ENCODE peak calls at places on chromosomes 2 and 18, in eight cellular contexts. One of them, this sample, is unnamed. For H3K36me3, the result is how much of the 10 kb centered on the place peaks cover.

GRCh38 chr2:134739879-134740301 is 21.1 kb upstream of the TMEM163 start:
- DNase-seq in GM23338: no peak
- DNase-seq in tibial artery: no peak
- DNase-seq in upper lobe of left lung: peak
- DNase-seq in heart right ventricle: peak
- DNase-seq in RWPE2: no peak
- DNase-seq in cardiac muscle cell: no peak
- DNase-seq in gastrocnemius medialis: peak
- DNase-seq in this sample: no peak

GRCh38 chr18:45287531-45287930 is 327.7 kb upstream of the SLC14A2 start:
- DNase-seq in GM23338: no peak
- DNase-seq in tibial artery: no peak
- DNase-seq in upper lobe of left lung: no peak
- DNase-seq in heart right ventricle: peak
- DNase-seq in RWPE2: no peak
- DNase-seq in cardiac muscle cell: no peak
- DNase-seq in gastrocnemius medialis: no peak
- DNase-seq in this sample: no peak

GRCh38 chr18:75858754-75859153 is 431.3 kb upstream of the SMIM21 start:
- DNase-seq in GM23338: no peak
- DNase-seq in tibial artery: no peak
- DNase-seq in upper lobe of left lung: no peak
- DNase-seq in heart right ventricle: no peak
- DNase-seq in RWPE2: no peak
- DNase-seq in cardiac muscle cell: no peak
- DNase-seq in gastrocnemius medialis: no peak
- DNase-seq in this sample: no peak

GRCh38 chr2:10576456-10576855 is 113.3 kb downstream of the NOL10 start:
- DNase-seq in GM23338: no peak
- DNase-seq in tibial artery: no peak
- DNase-seq in upper lobe of left lung: no peak
- DNase-seq in heart right ventricle: no peak
- DNase-seq in RWPE2: no peak
- DNase-seq in cardiac muscle cell: peak
- DNase-seq in gastrocnemius medialis: no peak
- DNase-seq in this sample: no peak

GRCh38 chr18:47345996-47346395 is 94.5 kb upstream of the SKOR2 start:
- DNase-seq in GM23338: no peak
- DNase-seq in tibial artery: no peak
- DNase-seq in upper lobe of left lung: no peak
- DNase-seq in heart right ventricle: no peak
- DNase-seq in RWPE2: no peak
- DNase-seq in cardiac muscle cell: no peak
- DNase-seq in gastrocnemius medialis: no peak
- DNase-seq in this sample: no peak

GRCh38 chr2:106623424-106623823 is 136.3 kb downstream of the CD8B2 start:
- DNase-seq in GM23338: no peak
- DNase-seq in tibial artery: no peak
- DNase-seq in upper lobe of left lung: no peak
- DNase-seq in heart right ventricle: no peak
- DNase-seq in RWPE2: no peak
- DNase-seq in cardiac muscle cell: no peak
- DNase-seq in gastrocnemius medialis: no peak
- DNase-seq in this sample: no peak

GRCh38 chr2:6183231-6183630 is 491.0 kb downstream of the SOX11 start:
- DNase-seq in GM23338: no peak
- DNase-seq in tibial artery: no peak
- DNase-seq in upper lobe of left lung: no peak
- DNase-seq in heart right ventricle: no peak
- DNase-seq in RWPE2: no peak
- DNase-seq in cardiac muscle cell: no peak
- DNase-seq in gastrocnemius medialis: no peak
- DNase-seq in this sample: no peak

GRCh38 chr2:54348672-54349071 is 92.6 kb upstream of the TSPYL6 start:
- DNase-seq in GM23338: no peak
- DNase-seq in tibial artery: no peak
- DNase-seq in upper lobe of left lung: peak
- DNase-seq in heart right ventricle: peak
- DNase-seq in RWPE2: no peak
- DNase-seq in cardiac muscle cell: peak
- DNase-seq in gastrocnemius medialis: no peak
- DNase-seq in this sample: no peak

GRCh38 chr2:18154812-18155211 is 276.3 kb downstream of the KCNS3 start:
- DNase-seq in GM23338: peak
- DNase-seq in tibial artery: no peak
- DNase-seq in upper lobe of left lung: no peak
- DNase-seq in heart right ventricle: no peak
- DNase-seq in RWPE2: no peak
- DNase-seq in cardiac muscle cell: no peak
- DNase-seq in gastrocnemius medialis: no peak
- DNase-seq in this sample: no peak

GRCh38 chr2:18156421-18156820 is 278.0 kb downstream of the KCNS3 start:
- DNase-seq in GM23338: no peak
- DNase-seq in tibial artery: no peak
- DNase-seq in upper lobe of left lung: no peak
- DNase-seq in heart right ventricle: no peak
- DNase-seq in RWPE2: no peak
- DNase-seq in cardiac muscle cell: no peak
- DNase-seq in gastrocnemius medialis: no peak
- DNase-seq in this sample: no peak

GRCh38 chr2:18154259-18154658 is 275.8 kb downstream of the KCNS3 start:
- DNase-seq in GM23338: no peak
- DNase-seq in tibial artery: no peak
- DNase-seq in upper lobe of left lung: no peak
- DNase-seq in heart right ventricle: no peak
- DNase-seq in RWPE2: no peak
- DNase-seq in cardiac muscle cell: no peak
- DNase-seq in gastrocnemius medialis: no peak
- DNase-seq in this sample: no peak

GRCh38 chr2:18153741-18154140 is 275.3 kb downstream of the KCNS3 start:
- DNase-seq in GM23338: no peak
- DNase-seq in tibial artery: no peak
- DNase-seq in upper lobe of left lung: no peak
- DNase-seq in heart right ventricle: no peak
- DNase-seq in RWPE2: no peak
- DNase-seq in cardiac muscle cell: no peak
- DNase-seq in gastrocnemius medialis: no peak
- DNase-seq in this sample: no peak

GRCh38 chr2:18156002-18156401 is 277.5 kb downstream of the KCNS3 start:
- DNase-seq in GM23338: no peak
- DNase-seq in tibial artery: no peak
- DNase-seq in upper lobe of left lung: no peak
- DNase-seq in heart right ventricle: no peak
- DNase-seq in RWPE2: no peak
- DNase-seq in cardiac muscle cell: no peak
- DNase-seq in gastrocnemius medialis: no peak
- DNase-seq in this sample: no peak
- H3K27ac ChIP-seq in GM23338: no peak
- H3K27ac ChIP-seq in tibial artery: no peak
- H3K27ac ChIP-seq in upper lobe of left lung: no peak
- H3K27ac ChIP-seq in heart right ventricle: no peak
- H3K27ac ChIP-seq in RWPE2: no peak
- H3K27ac ChIP-seq in cardiac muscle cell: no peak
- H3K27ac ChIP-seq in gastrocnemius medialis: no peak
- H3K27ac ChIP-seq in this sample: no peak

GRCh38 chr2:239068411-239068810 is 220.5 kb downstream of the TWIST2 start:
- DNase-seq in GM23338: no peak
- DNase-seq in tibial artery: no peak
- DNase-seq in upper lobe of left lung: no peak
- DNase-seq in heart right ventricle: no peak
- DNase-seq in RWPE2: no peak
- DNase-seq in cardiac muscle cell: no peak
- DNase-seq in gastrocnemius medialis: no peak
- DNase-seq in this sample: no peak
- TF ChIP-seq CTCF in GM23338: no peak
- TF ChIP-seq CTCF in tibial artery: no peak
- TF ChIP-seq CTCF in upper lobe of left lung: no peak
- TF ChIP-seq CTCF in heart right ventricle: no peak
- TF ChIP-seq CTCF in RWPE2: no peak
- TF ChIP-seq CTCF in cardiac muscle cell: no peak
- TF ChIP-seq CTCF in gastrocnemius medialis: no peak
- TF ChIP-seq CTCF in this sample: no peak

DNA sequence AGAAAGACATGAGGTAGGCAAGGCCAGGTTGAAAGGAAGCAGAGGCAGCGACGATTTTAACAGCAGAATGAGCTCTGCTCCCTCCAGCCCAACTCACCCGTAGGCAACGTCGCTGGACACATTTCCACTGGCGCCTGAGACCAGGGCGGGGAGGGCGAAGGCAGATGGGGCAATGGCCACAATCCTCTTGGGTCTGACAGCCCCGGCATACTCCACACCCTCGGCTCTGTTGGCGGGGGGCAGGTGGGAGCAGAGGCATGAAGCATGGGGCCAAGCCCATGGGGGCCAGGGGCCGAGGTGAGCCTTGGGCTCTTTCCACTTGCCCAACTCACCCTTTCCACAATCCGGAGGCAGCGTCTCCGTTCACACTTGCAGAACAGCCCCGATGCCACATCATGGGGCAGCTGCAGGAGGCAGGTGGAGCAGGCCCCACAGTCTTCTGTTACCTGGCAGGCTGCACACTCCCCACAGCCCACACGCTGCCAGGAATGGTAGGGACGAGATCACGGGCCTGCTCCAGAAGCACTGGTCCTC is 5.8 kb downstream of the MBD1 start:
- DNase-seq in GM23338: no peak
- DNase-seq in tibial artery: no peak
- DNase-seq in upper lobe of left lung: no peak
- DNase-seq in heart right ventricle: no peak
- DNase-seq in RWPE2: no peak
- DNase-seq in cardiac muscle cell: no peak
- DNase-seq in gastrocnemius medialis: no peak
- DNase-seq in this sample: no peak
- H3K36me3 ChIP-seq in GM23338: under half
- H3K36me3 ChIP-seq in tibial artery: half or more
- H3K36me3 ChIP-seq in upper lobe of left lung: half or more
- H3K36me3 ChIP-seq in heart right ventricle: under half
- H3K36me3 ChIP-seq in RWPE2: half or more
- H3K36me3 ChIP-seq in cardiac muscle cell: half or more
- H3K36me3 ChIP-seq in gastrocnemius medialis: half or more
- H3K36me3 ChIP-seq in this sample: half or more

GRCh38 chr2:98294711-98295110 is 51.5 kb upstream of the CNGA3 start:
- DNase-seq in GM23338: no peak
- DNase-seq in tibial artery: no peak
- DNase-seq in upper lobe of left lung: no peak
- DNase-seq in heart right ventricle: no peak
- DNase-seq in RWPE2: no peak
- DNase-seq in cardiac muscle cell: no peak
- DNase-seq in gastrocnemius medialis: no peak
- DNase-seq in this sample: no peak
- H3K27ac ChIP-seq in GM23338: no peak
- H3K27ac ChIP-seq in tibial artery: no peak
- H3K27ac ChIP-seq in upper lobe of left lung: no peak
- H3K27ac ChIP-seq in heart right ventricle: no peak
- H3K27ac ChIP-seq in RWPE2: no peak
- H3K27ac ChIP-seq in cardiac muscle cell: no peak
- H3K27ac ChIP-seq in gastrocnemius medialis: no peak
- H3K27ac ChIP-seq in this sample: no peak

DNA sequence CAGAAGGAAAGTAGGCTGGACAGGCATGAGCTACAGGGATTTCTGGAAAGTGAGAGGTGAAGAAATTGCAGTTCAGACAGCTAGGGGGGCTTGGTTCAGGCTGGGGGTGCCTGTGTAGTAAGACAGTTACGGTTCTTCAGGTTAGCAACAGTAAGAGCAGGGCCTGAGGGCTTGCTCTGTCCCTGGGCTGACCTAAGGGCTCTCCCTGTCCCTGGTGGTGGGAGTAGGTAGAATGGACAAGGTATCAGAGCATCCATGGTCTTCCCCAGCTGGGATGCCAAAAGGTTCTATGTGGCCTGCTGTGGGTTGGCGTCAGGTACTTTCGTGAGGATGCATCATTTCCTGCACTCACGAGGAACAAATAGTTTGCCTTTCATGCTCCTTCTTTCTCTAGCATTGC is 34.6 kb upstream of the TACR1 start:
- DNase-seq in GM23338: no peak
- DNase-seq in tibial artery: no peak
- DNase-seq in upper lobe of left lung: no peak
- DNase-seq in heart right ventricle: no peak
- DNase-seq in RWPE2: no peak
- DNase-seq in cardiac muscle cell: no peak
- DNase-seq in gastrocnemius medialis: no peak
- DNase-seq in this sample: no peak
- TF ChIP-seq CTCF in GM23338: no peak
- TF ChIP-seq CTCF in tibial artery: no peak
- TF ChIP-seq CTCF in upper lobe of left lung: no peak
- TF ChIP-seq CTCF in heart right ventricle: no peak
- TF ChIP-seq CTCF in RWPE2: no peak
- TF ChIP-seq CTCF in cardiac muscle cell: no peak
- TF ChIP-seq CTCF in gastrocnemius medialis: no peak
- TF ChIP-seq CTCF in this sample: no peak

DNA sequence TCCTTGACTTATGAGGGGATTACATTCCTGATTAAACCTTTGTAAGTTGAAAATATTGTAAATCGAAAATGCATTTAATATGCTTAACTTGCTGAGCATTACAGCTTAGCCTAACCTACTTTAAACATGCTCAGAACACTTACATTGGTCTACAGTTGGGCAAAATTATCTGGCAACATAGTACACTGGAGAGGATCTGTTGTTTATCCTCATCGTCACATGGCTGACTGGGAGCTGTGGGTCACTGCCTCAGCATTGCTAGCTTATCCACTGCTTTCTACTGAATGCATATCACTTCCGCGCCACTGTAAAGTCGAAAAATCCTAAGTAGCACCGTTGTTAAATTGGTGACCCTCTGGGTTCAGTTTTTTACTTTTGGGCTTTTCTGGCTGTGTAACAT is 13.7 kb downstream of the PMS1 start:
- DNase-seq in GM23338: no peak
- DNase-seq in tibial artery: no peak
- DNase-seq in upper lobe of left lung: no peak
- DNase-seq in heart right ventricle: no peak
- DNase-seq in RWPE2: no peak
- DNase-seq in cardiac muscle cell: no peak
- DNase-seq in gastrocnemius medialis: no peak
- DNase-seq in this sample: no peak
- H3K36me3 ChIP-seq in GM23338: under half
- H3K36me3 ChIP-seq in tibial artery: under half
- H3K36me3 ChIP-seq in upper lobe of left lung: under half
- H3K36me3 ChIP-seq in heart right ventricle: under half
- H3K36me3 ChIP-seq in RWPE2: half or more
- H3K36me3 ChIP-seq in cardiac muscle cell: under half
- H3K36me3 ChIP-seq in gastrocnemius medialis: under half
- H3K36me3 ChIP-seq in this sample: half or more

DNA sequence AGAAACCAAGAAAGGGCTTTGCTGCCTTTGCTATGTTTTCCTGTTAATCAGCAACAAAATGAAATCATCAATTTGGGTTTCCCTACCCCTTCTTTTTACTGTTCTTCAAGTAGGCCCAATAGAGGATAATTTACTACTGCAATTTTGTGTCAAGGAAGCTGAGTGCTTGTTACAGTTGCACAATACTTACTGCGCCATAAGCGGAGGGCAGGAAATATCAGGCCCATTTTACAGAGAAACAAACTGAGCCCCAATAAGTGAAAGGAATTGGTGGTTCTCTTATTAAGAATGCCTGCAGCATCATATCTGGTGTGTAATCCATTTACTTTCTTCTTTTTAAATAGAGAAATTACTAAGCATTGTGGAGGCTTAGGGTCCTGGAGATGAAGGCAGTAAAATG is 9.3 kb upstream of the LBH start:
- DNase-seq in GM23338: no peak
- DNase-seq in tibial artery: no peak
- DNase-seq in upper lobe of left lung: no peak
- DNase-seq in heart right ventricle: no peak
- DNase-seq in RWPE2: no peak
- DNase-seq in cardiac muscle cell: no peak
- DNase-seq in gastrocnemius medialis: no peak
- DNase-seq in this sample: no peak
- H3K27ac ChIP-seq in GM23338: no peak
- H3K27ac ChIP-seq in tibial artery: no peak
- H3K27ac ChIP-seq in upper lobe of left lung: no peak
- H3K27ac ChIP-seq in heart right ventricle: no peak
- H3K27ac ChIP-seq in RWPE2: no peak
- H3K27ac ChIP-seq in cardiac muscle cell: no peak
- H3K27ac ChIP-seq in gastrocnemius medialis: no peak
- H3K27ac ChIP-seq in this sample: no peak

This sample was measured in WERI-Rb-1.